ENCODE peak calls at places on chromosomes 12 and 14, in ten cellular contexts. V is aorta; O is IMR-90; E is CD8-positive, alpha-beta memory T cell; X is CD8-positive, alpha-beta T cell; Y is brain microvascular endothelial cell; F is epithelial cell of esophagus; D is cardiac fibroblast; G is hepatocyte; L is psoas muscle. P is an unnamed sample.
A peak's percentile ranks its signal among the peaks of the same experiment; 100 is the strongest.

GRCh38 chr14:76929927-76930326 is 98.6 kb downstream of the IRF2BPL start:
- DNase-seq in V (peak; percentile 79), O (no peak), E (peak; percentile 79), X (peak; percentile 82), Y (no peak), F (peak; percentile 86), D (no peak), G (no peak), L (no peak), P (no peak)

GRCh38 chr12:63862187-63863107 is 17.9 kb downstream of the SRGAP1 start:
- DNase-seq in V (no peak), O (no peak), E (no peak), X (no peak), Y (no peak), F (peak; percentile 29), D (peak; percentile 51), G (peak; percentile 70), L (no peak), P (peak; percentile 67)

GRCh38 chr14:95339301-95339865 is 19.7 kb upstream of the CLMN start:
- DNase-seq in V (no peak), O (no peak), E (no peak), X (no peak), Y (no peak), F (no peak), D (no peak), G (no peak), L (no peak), P (no peak)

GRCh38 chr12:108204117-108204516 is 75.0 kb downstream of the WSCD2 start:
- DNase-seq in V (no peak), O (no peak), E (no peak), X (no peak), Y (no peak), F (no peak), D (no peak), G (no peak), L (no peak), P (no peak)

GRCh38 chr12:93442411-93443340 is 929 bp upstream of the UBE2N start:
- DNase-seq in V (no peak), O (peak; percentile 34), E (no peak), X (no peak), Y (no peak), F (peak; percentile 55), D (no peak), G (no peak), L (no peak), P (no peak)

GRCh38 chr12:70853326-70853725 is 67.2 kb downstream of the PTPRR start:
- DNase-seq in V (no peak), O (peak; percentile 1), E (no peak), X (no peak), Y (no peak), F (peak; percentile 4), D (peak; percentile 97), G (peak; percentile 35), L (no peak), P (no peak)

GRCh38 chr12:104758771-104759170 is 199.3 kb downstream of the SLC41A2 start:
- DNase-seq in V (no peak), O (no peak), E (no peak), X (no peak), Y (no peak), F (no peak), D (no peak), G (no peak), L (no peak), P (no peak)

GRCh38 chr12:101772019-101772774 is 32.9 kb upstream of the SYCP3 start:
- DNase-seq in V (no peak), O (no peak), E (no peak), X (no peak), Y (no peak), F (peak; percentile 70), D (no peak), G (no peak), L (no peak), P (no peak)

GRCh38 chr12:41661141-41661540 is 473.0 kb downstream of the PDZRN4 start:
- DNase-seq in V (no peak), O (no peak), E (no peak), X (no peak), Y (no peak), F (peak; percentile 60), D (no peak), G (no peak), L (no peak), P (no peak)

GRCh38 chr12:116248433-116248832 is 29.1 kb downstream of the MED13L start:
- DNase-seq in V (no peak), O (no peak), E (no peak), X (no peak), Y (no peak), F (no peak), D (no peak), G (no peak), L (no peak), P (no peak)

GRCh38 chr12:116247377-116247776 is 30.1 kb downstream of the MED13L start:
- DNase-seq in V (no peak), O (peak; percentile 80), E (no peak), X (no peak), Y (no peak), F (peak; percentile 42), D (peak; percentile 43), G (no peak), L (no peak), P (no peak)

GRCh38 chr12:116246490-116247179 is 30.9 kb downstream of the MED13L start:
- DNase-seq in V (no peak), O (no peak), E (no peak), X (no peak), Y (no peak), F (no peak), D (no peak), G (no peak), L (no peak), P (no peak)

GRCh38 chr12:116248930-116249329 is 28.6 kb downstream of the MED13L start:
- DNase-seq in V (no peak), O (no peak), E (no peak), X (no peak), Y (no peak), F (no peak), D (no peak), G (no peak), L (no peak), P (no peak)

GRCh38 chr12:116249938-116250337 is 27.6 kb downstream of the MED13L start:
- DNase-seq in V (no peak), O (no peak), E (no peak), X (no peak), Y (no peak), F (no peak), D (no peak), G (no peak), L (no peak), P (no peak)
- H3K4me3 ChIP-seq in V (no peak overlapping the region), O (no peak overlapping the region), E (no peak overlapping the region), X (no peak overlapping the region), Y (no peak overlapping the region), F (no peak overlapping the region), D (no peak overlapping the region), G (no peak overlapping the region), L (no peak overlapping the region), P (no peak overlapping the region)

GRCh38 chr14:72544615-72545387 is 349.1 kb downstream of the DPF3 start:
- DNase-seq in V (no peak), O (no peak), E (no peak), X (no peak), Y (no peak), F (no peak), D (no peak), G (no peak), L (no peak), P (no peak)
- H3K4me3 ChIP-seq in V (no peak overlapping the region), O (no peak overlapping the region), E (no peak overlapping the region), X (no peak overlapping the region), Y (no peak overlapping the region), F (no peak overlapping the region), D (no peak overlapping the region), G (no peak overlapping the region), L (no peak overlapping the region), P (no peak overlapping the region)

GRCh38 chr12:6444704-6445688 is at the start of gene CD27:
- DNase-seq in V (no peak), O (no peak), E (peak; percentile 70), X (peak; percentile 54), Y (no peak), F (no peak), D (no peak), G (no peak), L (no peak), P (no peak)
- H3K4me3 ChIP-seq in V (no peak within 1 kb of the TSS), O (no peak within 1 kb of the TSS), E (peak within 1 kb of the TSS; percentile 100), X (peak within 1 kb of the TSS; percentile 100), Y (no peak within 1 kb of the TSS), F (no peak within 1 kb of the TSS), D (no peak within 1 kb of the TSS), G (no peak within 1 kb of the TSS), L (no peak within 1 kb of the TSS), P (no peak within 1 kb of the TSS)

GRCh38 chr12:43329381-43329780 is 222.6 kb downstream of the ADAMTS20 start:
- DNase-seq in V (no peak), O (peak; percentile 12), E (no peak), X (no peak), Y (peak; percentile 46), F (no peak), D (peak; percentile 40), G (no peak), L (no peak), P (no peak)

GRCh38 chr12:43336962-43337555 is 214.9 kb downstream of the ADAMTS20 start:
- DNase-seq in V (no peak), O (peak; percentile 70), E (no peak), X (no peak), Y (no peak), F (peak; percentile 40), D (peak; percentile 79), G (peak; percentile 21), L (no peak), P (peak; percentile 21)

GRCh38 chr12:43331935-43332334 is 220.1 kb downstream of the ADAMTS20 start:
- DNase-seq in V (no peak), O (no peak), E (no peak), X (no peak), Y (no peak), F (no peak), D (no peak), G (no peak), L (no peak), P (no peak)

GRCh38 chr12:43333650-43334043 is 218.4 kb downstream of the ADAMTS20 start:
- DNase-seq in V (no peak), O (no peak), E (no peak), X (no peak), Y (no peak), F (no peak), D (no peak), G (no peak), L (no peak), P (no peak)

DNA sequence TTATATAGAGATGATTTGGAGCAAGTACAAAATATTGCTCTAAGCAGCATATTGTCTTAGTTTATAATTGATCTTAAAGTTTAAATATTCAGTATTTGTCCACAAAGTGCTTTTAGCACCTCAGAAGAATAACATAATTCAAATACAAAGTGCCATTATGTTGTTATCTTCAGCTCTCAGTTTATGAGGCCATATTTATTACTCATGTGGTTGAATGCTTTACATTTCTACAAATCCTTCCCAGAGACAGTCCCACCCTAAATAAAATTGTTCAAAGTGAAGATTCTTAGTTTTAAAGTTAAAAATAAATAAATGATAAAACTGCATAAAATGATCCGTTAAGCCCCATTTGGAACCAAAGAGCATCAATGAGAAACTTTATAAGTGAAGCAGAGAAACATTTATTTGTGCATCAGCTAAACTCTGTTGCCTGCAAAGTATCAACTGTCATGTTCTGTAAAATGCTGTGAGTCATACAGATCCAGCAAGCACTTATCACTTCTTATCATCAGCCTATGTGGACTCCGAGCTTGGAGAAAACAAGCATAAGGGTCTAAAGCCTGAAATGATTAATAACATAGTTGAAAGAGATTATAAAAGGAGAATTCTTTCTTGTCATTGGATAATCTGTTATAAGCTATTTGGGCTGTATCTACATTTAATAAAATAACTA is 218.9 kb downstream of the ADAMTS20 start:
- DNase-seq in V (no peak), O (peak; percentile 83), E (no peak), X (no peak), Y (peak; percentile 77), F (peak; percentile 27), D (peak; percentile 50), G (peak; percentile 63), L (no peak), P (no peak)
- H3K4me3 ChIP-seq in V (no peak overlapping the region), O (no peak overlapping the region), E (no peak overlapping the region), X (no peak overlapping the region), Y (no peak overlapping the region), F (no peak overlapping the region), D (no peak overlapping the region), G (no peak overlapping the region), L (no peak overlapping the region), P (no peak overlapping the region)

P was measured in A549.